ENCODE peak calls at places on chromosomes 1 and 21, in six cellular contexts. X is PC-9, M is K562, Y is H1, C is fibroblast of lung, W is MM.1S. H is an unnamed sample.

GRCh38 chr1:185795181-185795580 is 61.0 kb downstream of the HMCN1 start:
- DNase-seq in X (no peak), C (peak; percentile 58), M (no peak), Y (no peak), W (no peak), H (peak; percentile 55)

GRCh38 chr1:166164995-166165660 is 1.7 kb downstream of the FAM78B start:
- DNase-seq in Y (no peak), W (peak; percentile 90), X (no peak), C (peak; percentile 44), M (peak; percentile 47), H (peak; percentile 68)

GRCh38 chr1:51736702-51737101 is 119.8 kb downstream of the OSBPL9 start:
- DNase-seq in Y (no peak), C (peak; percentile 67), X (peak; percentile 64), M (peak; percentile 51), W (peak; percentile 50), H (peak; percentile 86)

GRCh38 chr1:17233675-17234074 is 15.2 kb upstream of the PADI3 start:
- DNase-seq in C (peak; percentile 66), Y (no peak), X (peak; percentile 95), W (no peak), M (no peak), H (peak; percentile 91)

GRCh38 chr1:29708381-29708780 is 472.1 kb downstream of the PTPRU start:
- DNase-seq in X (no peak), W (no peak), C (no peak), Y (no peak), M (no peak), H (no peak)

GRCh38 chr21:41369105-41369914 is 7.5 kb downstream of the MX2 start:
- DNase-seq in C (no peak), M (no peak), Y (no peak), W (no peak), X (no peak), H (no peak)

GRCh38 chr1:3895279-3895950 is 4.7 kb downstream of the C1orf174 start:
- DNase-seq in Y (no peak), M (no peak), X (no peak), C (no peak), W (no peak), H (peak; percentile 29)

GRCh38 chr1:53732409-53732808 is 6.6 kb downstream of the GLIS1 start:
- DNase-seq in Y (no peak), X (no peak), M (no peak), C (peak; percentile 15), W (no peak), H (no peak)

GRCh38 chr1:117659565-117660264 is 53.9 kb downstream of the TENT5C start:
- DNase-seq in M (peak; percentile 89), X (no peak), W (peak; percentile 71), Y (no peak), C (no peak), H (no peak)

GRCh38 chr1:210360852-210361477 is 32.3 kb downstream of the HHAT start:
- DNase-seq in C (peak; percentile 79), Y (no peak), X (no peak), W (peak; percentile 80), M (peak; percentile 24), H (peak; percentile 44)

GRCh38 chr1:52032785-52033131 is 852 bp downstream of the KTI12 start:
- DNase-seq in C (peak; percentile 59), W (peak; percentile 49), Y (no peak), X (peak; percentile 54), M (peak; percentile 59), H (peak; percentile 57)

GRCh38 chr21:30233636-30234035 is 17.7 kb upstream of the CLDN8 start:
- DNase-seq in W (no peak), C (no peak), M (no peak), Y (no peak), X (no peak), H (no peak)

GRCh38 chr1:49841767-49842166 is 182.0 kb downstream of the AGBL4 start:
- DNase-seq in C (no peak), M (no peak), W (no peak), X (no peak), Y (no peak), H (no peak)

GRCh38 chr1:8908388-8909151 is 30.1 kb upstream of the ENO1 start:
- DNase-seq in W (no peak), X (no peak), C (no peak), M (no peak), Y (no peak), H (peak; percentile 15)

GRCh38 chr1:59596432-59596831 is 218.3 kb upstream of the HOOK1 start:
- DNase-seq in C (peak; percentile 52), Y (no peak), X (peak; percentile 67), M (no peak), W (no peak), H (peak; percentile 86)

GRCh38 chr1:43936470-43937151 is 3.0 kb downstream of the ARTN start:
- DNase-seq in X (no peak), M (no peak), Y (no peak), C (peak; percentile 21), W (no peak), H (no peak)

GRCh38 chr1:20107767-20108166 is 11.6 kb downstream of the PLA2G2D start:
- DNase-seq in M (no peak), X (no peak), Y (no peak), C (no peak), W (no peak), H (no peak)

GRCh38 chr21:38041493-38041892 is 125.2 kb upstream of the KCNJ6 start:
- DNase-seq in C (no peak), Y (no peak), W (no peak), X (no peak), M (no peak), H (no peak)

GRCh38 chr1:87880098-87880746 is 551.5 kb downstream of the LMO4 start:
- DNase-seq in X (no peak), W (no peak), C (no peak), Y (no peak), M (no peak), H (no peak)

DNA sequence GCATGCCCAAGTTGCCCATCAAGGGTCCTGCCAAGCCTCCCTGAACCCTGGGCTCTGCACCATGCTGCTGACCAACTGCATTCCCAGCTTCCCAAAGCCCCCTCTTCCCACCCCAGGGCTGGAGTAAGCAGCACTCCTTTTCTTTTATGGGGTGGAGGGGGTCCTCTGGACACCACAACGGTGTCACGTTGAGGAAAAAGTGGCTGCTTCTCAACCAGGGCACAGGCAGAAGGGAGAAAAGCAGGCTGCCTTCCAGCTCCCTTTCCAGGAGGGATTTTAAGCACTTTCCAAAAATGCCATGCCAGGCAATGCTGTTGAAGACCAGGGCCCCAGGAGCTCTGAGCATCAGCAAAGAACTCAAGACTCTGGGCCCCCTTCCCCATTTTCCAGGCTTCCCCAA is 691 bp downstream of the RIMS3 start:
- DNase-seq in C (no peak), M (no peak), Y (no peak), W (no peak), X (no peak), H (no peak)
- H2AFZ ChIP-seq in C (no peak overlapping the region), M (no peak overlapping the region), Y (no peak overlapping the region), W (no peak overlapping the region), X (no peak overlapping the region), H (no peak overlapping the region)

DNA sequence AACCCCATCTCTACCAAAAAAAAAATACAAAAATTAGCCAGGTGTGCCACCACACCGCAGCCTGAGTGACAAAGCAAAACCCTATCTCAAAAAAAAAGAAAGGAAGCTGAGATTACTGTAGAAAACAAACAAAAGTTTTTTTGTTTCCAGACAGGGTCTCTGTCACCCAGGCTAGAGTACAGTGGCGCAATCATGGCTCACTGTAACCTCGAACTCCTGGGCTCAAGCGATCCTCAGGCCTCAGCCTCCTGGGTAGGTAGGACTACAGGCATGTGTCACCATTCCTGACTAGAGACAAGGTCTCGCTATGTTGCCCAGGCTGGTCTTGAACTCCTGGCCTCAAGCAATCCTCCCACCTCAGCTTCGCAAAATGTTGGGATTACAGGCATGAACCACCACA is 2.8 kb upstream of the PYGO2 start:
- DNase-seq in M (no peak), Y (no peak), X (no peak), C (no peak), W (no peak), H (no peak)
- H3K36me3 ChIP-seq in M (peaks cover 68% of the 10 kb centered on the region), Y (peaks cover 38% of the 10 kb centered on the region), X (peaks cover 31% of the 10 kb centered on the region), C (peaks cover 34% of the 10 kb centered on the region), W (peaks cover 25% of the 10 kb centered on the region), H (peaks cover 44% of the 10 kb centered on the region)

GRCh38 chr1:206508956-206509355 is 1.6 kb downstream of the RASSF5 start:
- DNase-seq in Y (no peak), M (no peak), C (peak; percentile 68), W (no peak), X (no peak), H (no peak)
- TF ChIP-seq EZH2 in Y (no peak), M (no peak), C (no peak), W (no peak), X (no peak), H (no peak)

DNA sequence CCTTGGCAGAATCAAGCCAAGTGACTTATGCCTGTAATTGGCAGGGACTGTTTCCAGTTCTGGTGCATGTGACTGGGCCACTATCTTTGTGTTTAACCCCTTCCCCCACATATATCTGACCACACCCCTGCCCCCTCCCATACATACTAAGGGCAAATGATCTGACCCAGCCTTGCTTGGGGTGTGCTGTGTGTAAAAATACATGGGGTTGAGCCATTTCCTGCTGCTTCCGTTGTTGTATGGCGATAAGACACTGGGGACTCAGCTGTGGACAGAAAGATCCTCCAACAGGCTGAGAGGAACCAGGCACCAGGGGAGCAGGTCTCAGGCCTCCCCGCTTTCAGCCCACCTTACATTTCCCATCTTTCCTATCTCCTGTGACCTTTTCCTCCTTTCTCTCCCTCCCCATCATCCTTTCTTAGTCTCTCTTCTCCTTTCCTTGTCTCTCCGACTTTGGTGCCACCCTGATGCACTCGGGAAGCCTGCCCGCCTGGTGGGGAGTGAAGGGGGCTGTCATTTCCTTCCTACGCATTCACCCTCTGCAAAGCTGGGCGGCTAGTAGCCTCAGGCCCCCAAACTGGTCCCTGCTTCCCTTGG is 39.7 kb downstream of the TMCC2 start:
- DNase-seq in C (no peak), W (no peak), X (no peak), Y (no peak), M (peak; percentile 79), H (no peak)
- H2AFZ ChIP-seq in C (no peak overlapping the region), W (no peak overlapping the region), X (no peak overlapping the region), Y (no peak overlapping the region), M (peak overlapping the region; percentile 63), H (no peak overlapping the region)

GRCh38 chr1:46652321-46653100 is 15.7 kb downstream of the ATPAF1 start:
- DNase-seq in W (no peak), M (no peak), C (no peak), Y (no peak), X (peak; percentile 57), H (no peak)

GRCh38 chr1:46655848-46656247 is 12.3 kb downstream of the ATPAF1 start:
- DNase-seq in X (no peak), C (no peak), W (no peak), Y (no peak), M (no peak), H (no peak)

GRCh38 chr1:46654012-46654411 is 14.2 kb downstream of the ATPAF1 start:
- DNase-seq in C (no peak), W (no peak), Y (no peak), M (no peak), X (no peak), H (no peak)

GRCh38 chr1:46650491-46650890 is 17.7 kb downstream of the ATPAF1 start:
- DNase-seq in C (no peak), W (no peak), M (no peak), Y (no peak), X (no peak), H (no peak)

GRCh38 chr1:46653405-46653853 is 14.7 kb downstream of the ATPAF1 start:
- DNase-seq in X (no peak), Y (no peak), W (no peak), M (no peak), C (peak; percentile 61), H (peak; percentile 39)
- H3K36me3 ChIP-seq in X (peaks cover 14% of the 10 kb centered on the region), Y (peaks cover 5% of the 10 kb centered on the region), W (peaks cover 4% of the 10 kb centered on the region), M (peaks cover 33% of the 10 kb centered on the region), C (peaks cover 2% of the 10 kb centered on the region), H (peaks cover 13% of the 10 kb centered on the region)